ENCODE peak calls at places on chromosomes 5 and 9, in eight cellular contexts. D, K, X, M, P, V, W and U are unnamed samples.

GRCh38 chr5:84085387-84086041 is 299.2 kb downstream of the EDIL3 start:
- DNase-seq in D (no peak), K (no peak), X (no peak), M (no peak), P (no peak), V (no peak), W (no peak), U (peak)

GRCh38 chr9:91724068-91724440 is 226.0 kb downstream of the ROR2 start:
- DNase-seq in D (no peak), K (no peak), X (no peak), M (no peak), P (no peak), V (no peak), W (no peak), U (no peak)

GRCh38 chr5:2996248-2996647 is 244.8 kb upstream of the IRX2 start:
- DNase-seq in D (no peak), K (no peak), X (no peak), M (no peak), P (no peak), V (no peak), W (no peak), U (no peak)

GRCh38 chr9:113505963-113506624 is 42.6 kb downstream of the RGS3 start:
- DNase-seq in D (no peak), K (no peak), X (no peak), M (no peak), P (no peak), V (no peak), W (no peak), U (peak)

GRCh38 chr9:113622600-113623400 is 159.3 kb downstream of the RGS3 start:
- DNase-seq in D (peak), K (no peak), X (peak), M (no peak), P (peak), V (no peak), W (no peak), U (peak)

GRCh38 chr5:41527201-41527779 is 16.9 kb upstream of the PLCXD3 start:
- DNase-seq in D (peak), K (no peak), X (no peak), M (no peak), P (no peak), V (no peak), W (no peak), U (peak)

GRCh38 chr5:3301316-3301715 is 294.3 kb upstream of the IRX1 start:
- DNase-seq in D (no peak), K (no peak), X (no peak), M (no peak), P (no peak), V (no peak), W (no peak), U (no peak)

GRCh38 chr5:127330116-127330515 is 39.5 kb downstream of the MEGF10 start:
- DNase-seq in D (no peak), K (no peak), X (no peak), M (no peak), P (no peak), V (no peak), W (no peak), U (peak)

GRCh38 chr9:121652037-121652837 is 803 bp downstream of the DAB2IP start:
- DNase-seq in D (no peak), K (no peak), X (no peak), M (peak), P (peak), V (peak), W (no peak), U (peak)

GRCh38 chr9:121655231-121655755 is 3.9 kb downstream of the DAB2IP start:
- DNase-seq in D (no peak), K (no peak), X (no peak), M (no peak), P (no peak), V (no peak), W (no peak), U (no peak)

GRCh38 chr9:121652838-121653231 is 1.4 kb downstream of the DAB2IP start:
- DNase-seq in D (no peak), K (no peak), X (no peak), M (no peak), P (no peak), V (no peak), W (no peak), U (no peak)

GRCh38 chr9:121656941-121657340 is 5.5 kb downstream of the DAB2IP start:
- DNase-seq in D (no peak), K (no peak), X (no peak), M (no peak), P (no peak), V (no peak), W (no peak), U (no peak)

DNA sequence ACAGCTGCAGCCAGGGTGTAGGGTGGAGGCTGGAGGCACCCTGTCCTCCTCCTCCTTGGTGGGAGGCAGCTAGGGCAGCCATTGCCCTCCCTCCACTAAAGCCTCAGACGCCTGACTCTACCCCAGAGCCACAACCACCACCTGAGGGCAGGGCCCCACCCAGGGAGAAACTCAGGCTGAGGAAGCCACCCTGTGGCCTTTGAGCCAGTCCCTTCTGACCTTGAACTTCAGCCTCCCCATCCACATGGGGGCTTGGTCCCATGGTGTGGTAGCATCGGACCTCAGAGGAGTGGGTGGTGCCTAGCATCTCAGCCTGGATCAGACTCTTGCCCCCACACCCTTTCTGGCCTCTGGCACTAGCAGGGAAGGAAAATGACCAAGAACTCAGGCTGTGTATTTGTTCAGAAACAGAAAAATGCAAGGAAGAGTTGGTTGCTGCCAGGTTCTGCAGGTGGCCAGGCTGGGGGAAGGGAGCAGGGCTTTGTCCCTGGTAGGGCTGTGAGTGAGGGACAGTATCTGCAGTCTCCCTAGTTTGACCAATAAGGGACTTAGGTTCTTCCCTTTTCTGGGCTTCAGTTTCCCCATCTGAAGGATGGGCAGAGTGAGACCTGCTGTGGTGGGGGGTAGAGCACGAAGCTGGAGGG is 3.2 kb downstream of the DAB2IP start:
- DNase-seq in D (no peak), K (no peak), X (no peak), M (peak), P (no peak), V (peak), W (no peak), U (no peak)
- H3K4me3 ChIP-seq in D (no peak), K (no peak), X (no peak), M (no peak), P (no peak), V (no peak), W (no peak), U (no peak)

DNA sequence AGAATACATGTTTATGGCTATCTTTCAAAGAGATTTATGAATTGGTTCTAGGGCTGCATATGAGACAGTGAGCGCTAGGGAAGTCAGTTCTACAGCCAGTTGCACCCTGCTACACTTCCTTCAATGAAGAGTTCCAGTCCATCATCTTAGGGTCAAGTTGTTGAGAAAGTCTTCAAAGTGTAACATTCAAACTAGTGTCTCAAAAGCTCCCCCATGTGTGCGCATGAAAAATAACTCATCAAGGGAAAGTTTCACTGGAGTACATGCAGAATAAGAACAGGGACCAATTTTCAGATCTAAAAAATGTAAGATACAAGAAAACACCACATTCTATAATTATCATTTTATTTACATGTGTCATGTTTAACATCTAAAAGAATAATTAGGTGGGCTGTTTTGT is 317.2 kb downstream of the DEPDC1B start:
- DNase-seq in D (no peak), K (no peak), X (no peak), M (no peak), P (peak), V (no peak), W (no peak), U (no peak)
- H3K27ac ChIP-seq in D (no peak), K (no peak), X (no peak), M (no peak), P (no peak), V (no peak), W (no peak), U (no peak)

GRCh38 chr5:1127991-1128785 is 16.3 kb upstream of the SLC12A7 start:
- DNase-seq in D (no peak), K (no peak), X (no peak), M (peak), P (peak), V (no peak), W (no peak), U (no peak)

GRCh38 chr5:1131191-1131621 is 19.3 kb upstream of the SLC12A7 start:
- DNase-seq in D (no peak), K (no peak), X (no peak), M (peak), P (peak), V (no peak), W (no peak), U (no peak)

GRCh38 chr5:1129725-1130082 is 17.8 kb upstream of the SLC12A7 start:
- DNase-seq in D (peak), K (no peak), X (no peak), M (peak), P (peak), V (no peak), W (no peak), U (no peak)

GRCh38 chr5:1130218-1130946 is 18.5 kb upstream of the SLC12A7 start:
- DNase-seq in D (peak), K (no peak), X (no peak), M (peak), P (peak), V (no peak), W (no peak), U (no peak)

GRCh38 chr5:1128977-1129724 is 17.3 kb upstream of the SLC12A7 start:
- DNase-seq in D (no peak), K (no peak), X (no peak), M (no peak), P (no peak), V (no peak), W (no peak), U (no peak)
- H3K4me3 ChIP-seq in D (peak), K (no peak), X (no peak), M (no peak), P (no peak), V (no peak), W (no peak), U (no peak)

GRCh38 chr9:125160750-125161149 is 17.4 kb upstream of the SCAI start:
- DNase-seq in D (no peak), K (no peak), X (no peak), M (no peak), P (no peak), V (no peak), W (no peak), U (no peak)
- H3K27ac ChIP-seq in D (peak), K (peak), X (peak), M (no peak), P (no peak), V (no peak), W (no peak), U (no peak)

DNA sequence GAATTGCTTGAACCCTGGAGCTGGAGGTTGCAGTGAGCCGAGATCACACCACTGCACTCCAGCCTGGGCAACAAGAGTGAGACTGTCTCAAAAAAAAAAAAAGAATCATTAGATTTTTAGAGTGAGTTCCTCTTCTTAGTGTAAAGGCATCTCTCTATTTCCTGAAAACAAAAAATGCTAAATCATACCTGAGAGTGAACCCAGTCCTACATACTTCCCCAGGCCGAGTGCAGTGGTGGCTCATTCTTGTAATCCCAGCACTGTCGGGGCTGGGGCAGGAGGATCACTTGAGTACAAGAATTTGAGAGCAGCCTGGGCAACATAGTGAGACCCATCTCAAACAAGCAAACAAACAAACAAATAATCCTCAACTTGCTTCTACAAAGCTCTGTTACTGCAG is 38.2 kb upstream of the LPAR1 start:
- DNase-seq in D (no peak), K (no peak), X (no peak), M (no peak), P (no peak), V (no peak), W (no peak), U (no peak)
- H3K4me3 ChIP-seq in D (no peak), K (no peak), X (no peak), M (no peak), P (no peak), V (no peak), W (no peak), U (no peak)

GRCh38 chr5:67166886-67167285 is 29.7 kb downstream of the CD180 start:
- DNase-seq in D (no peak), K (no peak), X (no peak), M (no peak), P (no peak), V (no peak), W (no peak), U (no peak)
- H3K27ac ChIP-seq in D (no peak), K (peak), X (peak), M (peak), P (peak), V (peak), W (peak), U (no peak)